ENCODE peak calls at places on chromosomes 4 and X, in six cellular contexts. One of them, this sample, is unnamed.

GRCh38 chrX:80876877-80877276 is 67.2 kb upstream of the BRWD3 start:
- DNase-seq in fibroblast of lung: peak; percentile 19
- DNase-seq in astrocyte: peak; percentile 6
- DNase-seq in upper lobe of right lung: no peak
- DNase-seq in right cardiac atrium: no peak
- DNase-seq in DND-41: no peak
- DNase-seq in this sample: peak; percentile 39

GRCh38 chrX:68989456-68989855 is 160.6 kb downstream of the EFNB1 start:
- DNase-seq in DND-41: no peak
- DNase-seq in upper lobe of right lung: no peak
- DNase-seq in fibroblast of lung: no peak
- DNase-seq in right cardiac atrium: no peak
- DNase-seq in astrocyte: no peak
- DNase-seq in this sample: no peak

GRCh38 chr4:127212269-127212580 is 420.5 kb upstream of the INTU start:
- DNase-seq in astrocyte: no peak
- DNase-seq in upper lobe of right lung: no peak
- DNase-seq in DND-41: no peak
- DNase-seq in right cardiac atrium: no peak
- DNase-seq in fibroblast of lung: no peak
- DNase-seq in this sample: no peak

GRCh38 chr4:8583655-8584025 is 3.4 kb downstream of the GPR78 start:
- DNase-seq in upper lobe of right lung: peak; percentile 53
- DNase-seq in DND-41: no peak
- DNase-seq in astrocyte: no peak
- DNase-seq in fibroblast of lung: no peak
- DNase-seq in right cardiac atrium: no peak
- DNase-seq in this sample: peak; percentile 62

GRCh38 chr4:77155631-77156345 is 1.2 kb upstream of the CCNG2 start:
- DNase-seq in DND-41: no peak
- DNase-seq in astrocyte: no peak
- DNase-seq in right cardiac atrium: no peak
- DNase-seq in upper lobe of right lung: no peak
- DNase-seq in fibroblast of lung: no peak
- DNase-seq in this sample: no peak

GRCh38 chrX:75547783-75548182 is 24.9 kb upstream of the ZDHHC15 start:
- DNase-seq in astrocyte: no peak
- DNase-seq in DND-41: peak; percentile 86
- DNase-seq in right cardiac atrium: peak; percentile 76
- DNase-seq in upper lobe of right lung: peak; percentile 72
- DNase-seq in fibroblast of lung: peak; percentile 9
- DNase-seq in this sample: no peak

GRCh38 chr4:73573794-73574528 is 46.3 kb downstream of the RASSF6 start:
- DNase-seq in astrocyte: peak; percentile 43
- DNase-seq in upper lobe of right lung: no peak
- DNase-seq in right cardiac atrium: peak; percentile 39
- DNase-seq in DND-41: peak; percentile 81
- DNase-seq in fibroblast of lung: peak; percentile 67
- DNase-seq in this sample: peak; percentile 55

GRCh38 chrX:68829594-68830485 is 1.0 kb downstream of the EFNB1 start:
- DNase-seq in astrocyte: peak; percentile 23
- DNase-seq in right cardiac atrium: peak; percentile 69
- DNase-seq in upper lobe of right lung: no peak
- DNase-seq in fibroblast of lung: peak; percentile 48
- DNase-seq in DND-41: no peak
- DNase-seq in this sample: peak; percentile 89

GRCh38 chr4:182289809-182290208 is 46.6 kb downstream of the TENM3 start:
- DNase-seq in astrocyte: no peak
- DNase-seq in fibroblast of lung: no peak
- DNase-seq in DND-41: no peak
- DNase-seq in right cardiac atrium: no peak
- DNase-seq in upper lobe of right lung: no peak
- DNase-seq in this sample: no peak

GRCh38 chrX:34866636-34867035 is 76.0 kb upstream of the FAM47B start:
- DNase-seq in fibroblast of lung: peak; percentile 58
- DNase-seq in astrocyte: peak; percentile 37
- DNase-seq in right cardiac atrium: no peak
- DNase-seq in upper lobe of right lung: no peak
- DNase-seq in DND-41: no peak
- DNase-seq in this sample: no peak

GRCh38 chr4:87540176-87541058 is 11.2 kb upstream of the SPARCL1 start:
- DNase-seq in upper lobe of right lung: no peak
- DNase-seq in right cardiac atrium: no peak
- DNase-seq in astrocyte: peak; percentile 42
- DNase-seq in fibroblast of lung: peak; percentile 44
- DNase-seq in DND-41: no peak
- DNase-seq in this sample: peak; percentile 26

GRCh38 chr4:113157086-113157857 is 107.8 kb downstream of the ANK2 start:
- DNase-seq in DND-41: no peak
- DNase-seq in upper lobe of right lung: no peak
- DNase-seq in astrocyte: no peak
- DNase-seq in right cardiac atrium: no peak
- DNase-seq in fibroblast of lung: no peak
- DNase-seq in this sample: no peak

GRCh38 chrX:101708180-101708579 is 48.5 kb upstream of the ARMCX2 start:
- DNase-seq in DND-41: no peak
- DNase-seq in right cardiac atrium: no peak
- DNase-seq in astrocyte: peak; percentile 2
- DNase-seq in fibroblast of lung: no peak
- DNase-seq in upper lobe of right lung: no peak
- DNase-seq in this sample: no peak

DNA sequence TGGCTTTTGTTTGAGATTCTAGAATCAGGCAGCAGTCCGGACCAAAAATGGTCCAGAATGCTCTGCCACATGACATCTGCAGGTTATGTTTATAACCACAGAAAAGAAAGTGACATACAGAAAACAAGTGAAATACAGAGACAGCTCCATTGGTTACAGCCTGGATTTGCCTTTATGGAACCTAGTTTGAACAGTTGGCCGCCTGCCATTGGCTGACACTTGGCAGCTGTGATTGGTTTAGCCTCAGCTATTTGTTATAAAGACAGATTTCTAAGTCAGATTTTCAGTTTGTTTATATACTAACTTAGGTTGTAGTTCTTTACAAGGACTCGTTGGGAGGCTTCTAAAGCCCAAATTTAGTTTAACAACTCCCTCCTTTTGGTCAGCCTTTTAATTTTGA is 40.8 kb upstream of the IL9R start:
- DNase-seq in upper lobe of right lung: no peak
- DNase-seq in fibroblast of lung: no peak
- DNase-seq in astrocyte: no peak
- DNase-seq in right cardiac atrium: no peak
- DNase-seq in DND-41: no peak
- DNase-seq in this sample: no peak
- H3K9me3 ChIP-seq in upper lobe of right lung: no peaks in the 10 kb centered on the region
- H3K9me3 ChIP-seq in fibroblast of lung: no peaks in the 10 kb centered on the region
- H3K9me3 ChIP-seq in astrocyte: no peaks in the 10 kb centered on the region
- H3K9me3 ChIP-seq in right cardiac atrium: no peaks in the 10 kb centered on the region
- H3K9me3 ChIP-seq in DND-41: no peaks in the 10 kb centered on the region
- H3K9me3 ChIP-seq in this sample: no peaks in the 10 kb centered on the region

GRCh38 chr4:179569549-179569948 is 2127.3 kb upstream of the AGA start:
- DNase-seq in fibroblast of lung: no peak
- DNase-seq in upper lobe of right lung: no peak
- DNase-seq in DND-41: no peak
- DNase-seq in astrocyte: no peak
- DNase-seq in right cardiac atrium: no peak
- DNase-seq in this sample: no peak
- H3K9me3 ChIP-seq in fibroblast of lung: no peaks in the 10 kb centered on the region
- H3K9me3 ChIP-seq in upper lobe of right lung: no peaks in the 10 kb centered on the region
- H3K9me3 ChIP-seq in DND-41: no peaks in the 10 kb centered on the region
- H3K9me3 ChIP-seq in astrocyte: no peaks in the 10 kb centered on the region
- H3K9me3 ChIP-seq in right cardiac atrium: no peaks in the 10 kb centered on the region
- H3K9me3 ChIP-seq in this sample: no peaks in the 10 kb centered on the region

GRCh38 chrX:97330150-97330549 is 446.4 kb downstream of the RPA4 start:
- DNase-seq in upper lobe of right lung: no peak
- DNase-seq in astrocyte: no peak
- DNase-seq in right cardiac atrium: no peak
- DNase-seq in DND-41: no peak
- DNase-seq in fibroblast of lung: no peak
- DNase-seq in this sample: no peak
- H3K9me3 ChIP-seq in upper lobe of right lung: no peaks in the 10 kb centered on the region
- H3K9me3 ChIP-seq in astrocyte: no peaks in the 10 kb centered on the region
- H3K9me3 ChIP-seq in right cardiac atrium: no peaks in the 10 kb centered on the region
- H3K9me3 ChIP-seq in DND-41: no peaks in the 10 kb centered on the region
- H3K9me3 ChIP-seq in fibroblast of lung: no peaks in the 10 kb centered on the region
- H3K9me3 ChIP-seq in this sample: no peaks in the 10 kb centered on the region

GRCh38 chrX:47446971-47447370 is 36.1 kb downstream of the ZNF41 start:
- DNase-seq in right cardiac atrium: no peak
- DNase-seq in upper lobe of right lung: no peak
- DNase-seq in fibroblast of lung: no peak
- DNase-seq in DND-41: no peak
- DNase-seq in astrocyte: no peak
- DNase-seq in this sample: no peak
- H3K9me3 ChIP-seq in right cardiac atrium: no peaks in the 10 kb centered on the region
- H3K9me3 ChIP-seq in upper lobe of right lung: peaks cover 5% of the 10 kb centered on the region
- H3K9me3 ChIP-seq in fibroblast of lung: no peaks in the 10 kb centered on the region
- H3K9me3 ChIP-seq in DND-41: peaks cover 5% of the 10 kb centered on the region
- H3K9me3 ChIP-seq in astrocyte: peaks cover 32% of the 10 kb centered on the region
- H3K9me3 ChIP-seq in this sample: peaks cover 28% of the 10 kb centered on the region

GRCh38 chr4:40594261-40595178 is 35.1 kb downstream of the RBM47 start:
- DNase-seq in DND-41: no peak
- DNase-seq in fibroblast of lung: peak; percentile 94
- DNase-seq in astrocyte: peak; percentile 94
- DNase-seq in upper lobe of right lung: no peak
- DNase-seq in right cardiac atrium: no peak
- DNase-seq in this sample: peak; percentile 82
- H3K9me3 ChIP-seq in DND-41: no peaks in the 10 kb centered on the region
- H3K9me3 ChIP-seq in fibroblast of lung: no peaks in the 10 kb centered on the region
- H3K9me3 ChIP-seq in astrocyte: no peaks in the 10 kb centered on the region
- H3K9me3 ChIP-seq in upper lobe of right lung: no peaks in the 10 kb centered on the region
- H3K9me3 ChIP-seq in right cardiac atrium: no peaks in the 10 kb centered on the region
- H3K9me3 ChIP-seq in this sample: no peaks in the 10 kb centered on the region

GRCh38 chr4:7571001-7571400 is 136.3 kb upstream of the PSAPL1 start:
- DNase-seq in upper lobe of right lung: no peak
- DNase-seq in astrocyte: no peak
- DNase-seq in fibroblast of lung: no peak
- DNase-seq in right cardiac atrium: peak; percentile 3
- DNase-seq in DND-41: no peak
- DNase-seq in this sample: no peak
- H3K9me3 ChIP-seq in upper lobe of right lung: peaks cover 7% of the 10 kb centered on the region
- H3K9me3 ChIP-seq in astrocyte: peaks cover 23% of the 10 kb centered on the region
- H3K9me3 ChIP-seq in fibroblast of lung: no peaks in the 10 kb centered on the region
- H3K9me3 ChIP-seq in right cardiac atrium: no peaks in the 10 kb centered on the region
- H3K9me3 ChIP-seq in DND-41: no peaks in the 10 kb centered on the region
- H3K9me3 ChIP-seq in this sample: peaks cover 7% of the 10 kb centered on the region

GRCh38 chrX:73849054-73849453 is 286.1 kb downstream of the CHIC1 start:
- DNase-seq in fibroblast of lung: no peak
- DNase-seq in upper lobe of right lung: no peak
- DNase-seq in right cardiac atrium: no peak
- DNase-seq in DND-41: no peak
- DNase-seq in astrocyte: no peak
- DNase-seq in this sample: no peak
- H3K9me3 ChIP-seq in fibroblast of lung: no peaks in the 10 kb centered on the region
- H3K9me3 ChIP-seq in upper lobe of right lung: no peaks in the 10 kb centered on the region
- H3K9me3 ChIP-seq in right cardiac atrium: no peaks in the 10 kb centered on the region
- H3K9me3 ChIP-seq in DND-41: no peaks in the 10 kb centered on the region
- H3K9me3 ChIP-seq in astrocyte: no peaks in the 10 kb centered on the region
- H3K9me3 ChIP-seq in this sample: no peaks in the 10 kb centered on the region

This sample was measured in osteoblast.